ENCODE peak calls at places on chromosomes 13 and 19, in five cellular contexts. Z is GM23338; L is AML-193; F is central memory CD8-positive, alpha-beta T cell; N is T1000. I is an unnamed sample.

GRCh38 chr13:89568276-89568675 is 1779.2 kb upstream of the MIR17HG start:
- DNase-seq in Z (no peak), L (no peak), F (no peak), N (no peak), I (no peak)

GRCh38 chr19:57099199-57099661 is 20.6 kb upstream of the USP29 start:
- DNase-seq in Z (peak), L (peak), F (no peak), N (peak), I (peak)

GRCh38 chr19:49591731-49592485 is 926 bp downstream of the PRR12 start:
- DNase-seq in Z (peak), L (no peak), F (no peak), N (peak), I (peak)

GRCh38 chr13:93304868-93305613 is 78.4 kb downstream of the GPC6 start:
- DNase-seq in Z (peak), L (no peak), F (no peak), N (no peak), I (peak)

GRCh38 chr19:5823579-5824281 is 15.8 kb downstream of the FUT6 start:
- DNase-seq in Z (peak), L (no peak), F (no peak), N (no peak), I (peak)

GRCh38 chr13:77863037-77863630 is 55.5 kb downstream of the EDNRB start:
- DNase-seq in Z (no peak), L (peak), F (no peak), N (no peak), I (no peak)

GRCh38 chr13:53920916-53921315 is 892.3 kb downstream of the OLFM4 start:
- DNase-seq in Z (no peak), L (no peak), F (no peak), N (no peak), I (no peak)

GRCh38 chr19:50555447-50556235 is 12.6 kb downstream of the LRRC4B start:
- DNase-seq in Z (peak), L (no peak), F (no peak), N (no peak), I (peak)

GRCh38 chr13:26469602-26470001 is 87.9 kb upstream of the WASF3 start:
- DNase-seq in Z (no peak), L (no peak), F (no peak), N (no peak), I (no peak)

GRCh38 chr19:501646-502045 is 5.4 kb downstream of the MADCAM1 start:
- DNase-seq in Z (no peak), L (no peak), F (no peak), N (no peak), I (no peak)